ENCODE peak calls at places on chromosomes 13 and 19, in ten cellular contexts. D is transverse colon, N is adrenal gland, P is fibroblast of lung, G is mesendoderm, O is stomach, W is foreskin fibroblast, T is left ventricle myocardium inferior, I is Panc1, C is AG09309. M is an unnamed sample.

GRCh38 chr13:113612626-113613025 is 28.1 kb downstream of the TFDP1 start:
- DNase-seq in T (no peak), D (no peak), G (no peak), O (no peak), N (no peak), P (no peak), C (no peak), W (no peak), I (no peak), M (no peak)

GRCh38 chr19:54644056-54644455 is 13.8 kb downstream of the LILRB1 start:
- DNase-seq in P (no peak), G (no peak), D (peak), T (peak), O (peak), N (peak), W (no peak), C (no peak), I (no peak), M (no peak)

GRCh38 chr19:4570916-4571304 is 11.4 kb upstream of the SEMA6B start:
- DNase-seq in C (no peak), N (no peak), O (no peak), W (no peak), T (no peak), I (no peak), D (no peak), P (no peak), G (no peak), M (no peak)

GRCh38 chr13:23567792-23568480 is 2.3 kb upstream of the TNFRSF19 start:
- DNase-seq in P (no peak), T (no peak), O (no peak), I (no peak), C (no peak), N (no peak), D (no peak), W (no peak), G (peak), M (no peak)

GRCh38 chr19:18670313-18670712 is 13.2 kb upstream of the CRTC1 start:
- DNase-seq in G (no peak), W (no peak), I (no peak), D (no peak), O (no peak), C (no peak), N (no peak), P (no peak), T (no peak), M (no peak)

GRCh38 chr13:32309812-32310706 is 5.1 kb downstream of the ZAR1L start:
- DNase-seq in P (peak), C (no peak), T (no peak), D (peak), I (peak), N (no peak), G (peak), W (peak), O (no peak), M (peak)

GRCh38 chr19:19946226-19946625 is 45.5 kb downstream of the ZNF93 start:
- DNase-seq in I (no peak), P (no peak), D (no peak), T (no peak), C (no peak), N (no peak), O (no peak), W (no peak), G (no peak), M (no peak)

GRCh38 chr19:41537789-41538188 is 38.2 kb upstream of the CEACAM21 start:
- DNase-seq in W (peak), P (peak), O (no peak), N (no peak), I (no peak), G (peak), D (no peak), C (no peak), T (no peak), M (no peak)

GRCh38 chr13:50893211-50893852 is 16.3 kb upstream of the RNASEH2B start:
- DNase-seq in P (peak), W (no peak), N (no peak), I (no peak), D (no peak), O (no peak), T (no peak), G (no peak), C (no peak), M (no peak)

GRCh38 chr13:50810998-50811397 is 32.5 kb downstream of the DLEU7 start:
- DNase-seq in P (no peak), W (no peak), D (no peak), G (no peak), N (no peak), T (no peak), O (no peak), C (no peak), I (no peak), M (no peak)

GRCh38 chr13:27599845-27600553 is 20.3 kb downstream of the LNX2 start:
- DNase-seq in D (no peak), G (peak), P (peak), O (peak), N (peak), C (peak), I (no peak), W (peak), T (no peak), M (no peak)

GRCh38 chr13:109802936-109803335 is 16.6 kb upstream of the IRS2 start:
- DNase-seq in T (no peak), W (no peak), C (no peak), O (no peak), D (no peak), N (peak), G (no peak), I (no peak), P (no peak), M (no peak)

GRCh38 chr13:101452519-101453485 is at the start of gene ITGBL1:
- DNase-seq in G (no peak), P (peak), I (no peak), W (peak), T (peak), N (peak), D (no peak), O (no peak), C (no peak), M (no peak)

GRCh38 chr13:31950121-31950810 is 81.3 kb upstream of the FRY start:
- DNase-seq in N (no peak), C (no peak), D (no peak), G (no peak), I (no peak), P (no peak), O (no peak), T (no peak), W (no peak), M (no peak)

GRCh38 chr19:17772172-17772571 is 20.9 kb downstream of the FCHO1 start:
- DNase-seq in P (peak), I (no peak), G (peak), N (no peak), D (no peak), T (no peak), W (no peak), O (no peak), C (no peak), M (no peak)

GRCh38 chr13:111322001-111322915 is 1.8 kb downstream of the TEX29 start:
- DNase-seq in W (no peak), D (no peak), T (no peak), I (no peak), P (no peak), O (peak), C (no peak), N (no peak), G (no peak), M (no peak)

GRCh38 chr13:100528820-100529219 is 59.8 kb downstream of the GGACT start:
- DNase-seq in G (no peak), I (no peak), C (no peak), N (no peak), W (no peak), O (no peak), P (no peak), T (no peak), D (no peak), M (no peak)

GRCh38 chr13:26855921-26856320 is 95.3 kb upstream of the GPR12 start:
- DNase-seq in P (no peak), N (no peak), W (no peak), G (no peak), D (no peak), T (no peak), C (no peak), O (no peak), I (no peak), M (no peak)

GRCh38 chr13:49587311-49587847 is 2.0 kb upstream of the RCBTB1 start:
- DNase-seq in W (peak), P (peak), T (no peak), G (no peak), D (no peak), I (no peak), O (no peak), N (no peak), C (no peak), M (no peak)

GRCh38 chr13:109545964-109546363 is 240.4 kb downstream of the IRS2 start:
- DNase-seq in P (no peak), G (peak), D (no peak), W (no peak), T (no peak), O (no peak), N (no peak), C (no peak), I (no peak), M (no peak)

GRCh38 chr19:24166055-24166454 is 79.1 kb downstream of the ZNF254 start:
- DNase-seq in O (no peak), T (no peak), P (no peak), D (no peak), I (no peak), C (no peak), N (no peak), G (no peak), W (peak), M (no peak)

GRCh38 chr13:39734952-39735351 is 79.5 kb downstream of the COG6 start:
- DNase-seq in W (no peak), O (no peak), T (no peak), D (no peak), C (no peak), N (no peak), G (no peak), P (no peak), I (no peak), M (no peak)

GRCh38 chr13:113739527-113740285 is 19.3 kb upstream of the TMEM255B start:
- DNase-seq in T (no peak), I (no peak), P (no peak), W (no peak), G (no peak), D (no peak), O (no peak), N (no peak), C (no peak), M (no peak)

GRCh38 chr13:78187781-78188180 is 269.1 kb upstream of the EDNRB start:
- DNase-seq in G (no peak), T (no peak), W (no peak), N (no peak), P (no peak), D (no peak), C (no peak), I (no peak), O (no peak), M (no peak)

GRCh38 chr19:41321600-41322270 is 11.8 kb downstream of the CCDC97 start:
- DNase-seq in W (peak), I (no peak), G (peak), N (peak), O (no peak), C (no peak), T (no peak), P (peak), D (peak), M (no peak)

GRCh38 chr19:42140125-42140754 is 8.0 kb upstream of the POU2F2 start:
- DNase-seq in I (no peak), G (peak), C (no peak), P (peak), W (peak), D (peak), N (peak), O (peak), T (peak), M (no peak)

GRCh38 chr13:34039678-34040077 is 221.7 kb downstream of the RFC3 start:
- DNase-seq in C (no peak), P (no peak), G (no peak), I (no peak), D (no peak), T (no peak), W (no peak), O (no peak), N (no peak), M (no peak)

GRCh38 chr13:109784590-109785140 is 1.7 kb downstream of the IRS2 start:
- DNase-seq in N (peak), C (no peak), P (peak), I (no peak), W (peak), O (peak), D (peak), T (peak), G (peak), M (no peak)

GRCh38 chr13:45055198-45055901 is 65.0 kb upstream of the GTF2F2 start:
- DNase-seq in T (no peak), O (no peak), C (peak), G (no peak), N (no peak), P (peak), I (peak), W (peak), D (peak), M (peak)

GRCh38 chr19:50836543-50837195 is 3.3 kb upstream of the KLK15 start:
- DNase-seq in W (no peak), N (no peak), C (no peak), P (no peak), O (no peak), I (no peak), T (no peak), G (no peak), D (peak), M (no peak)
- H3K4me3 ChIP-seq in W (no peak), N (no peak), C (no peak), P (no peak), O (no peak), I (peak), T (peak), G (no peak), D (peak), M (no peak)

GRCh38 chr13:83879431-83880171 is 2.7 kb downstream of the SLITRK1 start:
- DNase-seq in G (no peak), I (no peak), W (no peak), T (no peak), N (no peak), D (no peak), O (no peak), P (no peak), C (no peak), M (no peak)
- H3K4me3 ChIP-seq in G (no peak), I (no peak), W (peak), T (peak), N (no peak), D (no peak), O (peak), P (no peak), C (peak), M (peak)

GRCh38 chr19:2242092-2242537 is 5.5 kb downstream of the SF3A2 start:
- DNase-seq in D (peak), I (no peak), O (no peak), G (no peak), N (no peak), T (no peak), C (no peak), W (no peak), P (no peak), M (no peak)

GRCh38 chr19:2239771-2240770 is 3.4 kb downstream of the SF3A2 start:
- DNase-seq in O (no peak), G (peak), T (no peak), W (peak), P (peak), N (peak), D (no peak), C (no peak), I (no peak), M (no peak)

GRCh38 chr19:2239173-2239572 is 2.5 kb downstream of the SF3A2 start:
- DNase-seq in O (no peak), N (no peak), G (no peak), C (no peak), I (no peak), T (no peak), P (no peak), D (no peak), W (no peak), M (no peak)

GRCh38 chr19:2242811-2243210 is 6.2 kb downstream of the SF3A2 start:
- DNase-seq in W (no peak), G (no peak), N (no peak), D (no peak), T (no peak), C (no peak), O (no peak), P (no peak), I (no peak), M (no peak)

DNA sequence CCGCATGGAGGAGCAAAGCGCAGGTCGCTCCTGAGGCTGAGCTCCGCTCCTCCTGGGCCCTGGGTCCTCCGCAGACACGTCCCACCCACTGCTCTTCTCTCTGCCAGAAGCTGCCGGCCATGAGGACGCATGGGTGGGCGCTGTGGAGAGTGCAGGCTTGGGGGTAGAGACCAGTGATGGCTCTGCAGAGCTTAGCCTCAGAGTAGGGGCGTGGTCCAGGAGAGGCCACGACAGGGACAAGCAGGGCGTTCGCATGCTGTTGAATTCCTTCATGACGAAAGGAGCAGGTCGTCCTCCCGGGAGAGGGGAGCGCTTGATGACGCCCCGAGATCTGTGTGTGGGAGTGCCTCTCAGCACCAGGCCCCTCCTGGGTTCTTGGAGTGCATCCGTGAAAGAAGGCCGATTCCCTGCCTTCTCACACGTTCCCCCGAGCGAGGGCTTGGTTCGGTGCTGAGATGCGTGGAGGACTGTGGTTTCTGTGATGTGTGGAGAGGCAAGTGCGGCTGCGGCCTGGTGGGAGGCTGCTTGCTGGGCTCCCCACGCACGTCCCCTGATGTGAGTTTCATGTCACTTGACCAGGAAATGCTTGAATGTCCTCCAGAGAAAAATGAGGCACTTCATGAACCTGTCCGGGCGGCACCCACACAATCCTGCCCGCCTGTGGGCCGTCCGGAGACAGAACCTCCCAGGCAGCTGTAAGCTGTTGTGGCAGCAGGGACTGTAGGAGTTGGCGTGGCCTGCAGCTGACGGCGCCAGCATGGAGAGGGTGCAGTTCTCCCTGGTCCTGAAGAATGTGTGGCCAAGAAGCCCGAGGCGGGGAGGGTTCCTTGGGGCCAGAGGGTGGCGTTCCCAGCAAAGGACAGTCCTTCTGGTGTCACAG is 4.5 kb downstream of the SF3A2 start:
- DNase-seq in N (no peak), O (no peak), T (no peak), I (no peak), D (no peak), G (no peak), W (no peak), P (no peak), C (no peak), M (no peak)
- H3K4me3 ChIP-seq in N (no peak), O (peak), T (peak), I (peak), D (peak), G (no peak), W (peak), P (peak), C (no peak), M (no peak)

GRCh38 chr19:6476155-6476895 is 5.3 kb downstream of the DENND1C start:
- DNase-seq in O (peak), W (peak), T (peak), D (peak), N (peak), G (peak), I (peak), P (peak), C (no peak), M (peak)
- H3K4me3 ChIP-seq in O (peak), W (no peak), T (peak), D (peak), N (no peak), G (peak), I (peak), P (no peak), C (no peak), M (peak)

DNA sequence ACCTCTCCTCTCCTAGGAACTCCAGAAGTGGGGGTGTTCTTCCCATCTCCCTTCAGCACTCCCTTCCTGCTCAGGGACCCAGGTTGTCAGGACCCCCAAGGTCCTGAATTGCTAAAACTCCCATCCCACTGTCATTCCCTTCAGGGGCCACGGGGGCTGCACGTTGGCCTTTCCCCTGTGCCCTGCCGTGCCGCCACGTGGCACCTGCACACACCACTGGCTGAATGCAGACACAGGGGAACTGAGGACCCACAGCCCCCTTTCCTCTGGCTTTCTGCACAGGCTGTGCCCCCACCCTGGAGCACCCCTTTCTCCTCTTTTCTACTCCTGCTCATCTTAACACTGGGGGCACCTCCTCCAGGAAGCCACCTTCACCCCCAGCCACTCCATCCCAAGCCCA is 9.0 kb downstream of the SHANK1 start:
- DNase-seq in O (no peak), P (no peak), G (no peak), N (no peak), I (no peak), W (no peak), T (no peak), C (no peak), D (no peak), M (no peak)
- H3K4me3 ChIP-seq in O (no peak), P (no peak), G (no peak), N (no peak), I (no peak), W (no peak), T (no peak), C (no peak), D (no peak), M (no peak)

DNA sequence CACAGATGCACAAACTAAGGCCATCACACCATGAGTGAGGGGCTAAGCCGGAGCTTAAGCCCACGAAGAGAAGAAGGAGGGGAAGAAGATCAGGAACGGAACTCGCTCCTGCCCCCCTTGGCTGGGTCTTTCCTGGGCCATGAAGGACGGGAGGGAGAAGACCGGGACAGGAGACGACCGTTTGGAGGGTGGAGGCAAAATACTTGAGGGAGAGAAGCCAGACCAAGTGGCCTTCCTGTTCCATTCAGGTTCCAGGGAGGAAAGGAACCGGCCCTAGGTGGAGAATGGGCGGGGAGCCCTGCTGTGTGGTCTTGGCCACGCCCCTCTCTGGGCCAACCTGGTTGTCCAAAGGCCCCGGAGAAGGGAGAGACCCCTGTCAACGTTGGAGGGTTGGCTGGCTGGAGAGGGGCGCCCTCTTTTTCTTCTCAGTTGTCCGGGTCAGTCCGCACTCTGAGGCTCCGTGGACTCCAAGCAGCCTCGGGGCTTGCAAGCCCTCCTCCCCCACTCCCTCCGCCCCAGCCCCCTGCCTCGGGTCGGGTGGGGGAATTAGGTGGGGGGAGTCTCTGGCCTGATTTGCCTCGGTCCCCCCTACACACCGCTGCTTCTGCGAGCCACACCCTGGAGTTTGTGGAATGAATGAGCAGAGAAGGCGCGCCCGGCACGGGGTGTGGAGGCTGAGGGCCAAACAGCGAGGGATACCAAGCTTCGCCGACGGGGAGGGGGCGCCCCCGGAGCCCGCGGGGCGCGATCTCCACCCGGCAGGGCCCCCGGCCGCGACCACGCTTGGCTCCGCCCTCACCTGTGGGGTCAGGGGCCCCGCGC is 771 bp downstream of the FBN3 start:
- DNase-seq in T (no peak), P (no peak), I (no peak), O (no peak), G (peak), N (no peak), C (no peak), D (no peak), W (no peak), M (no peak)
- H3K4me3 ChIP-seq in T (peak), P (no peak), I (peak), O (peak), G (peak), N (no peak), C (no peak), D (peak), W (no peak), M (no peak)

GRCh38 chr19:48738557-48739399 is 1.6 kb downstream of the RASIP1 start:
- DNase-seq in P (peak), T (peak), I (no peak), N (peak), G (peak), D (peak), C (no peak), W (peak), O (peak), M (no peak)
- H3K4me3 ChIP-seq in P (peak), T (peak), I (peak), N (no peak), G (peak), D (peak), C (no peak), W (peak), O (peak), M (peak)

GRCh38 chr19:28603453-28603852 is 609.5 kb downstream of the UQCRFS1 start:
- DNase-seq in D (no peak), C (no peak), W (no peak), I (no peak), N (no peak), G (no peak), P (no peak), O (no peak), T (no peak), M (no peak)
- H3K4me3 ChIP-seq in D (no peak), C (no peak), W (no peak), I (no peak), N (no peak), G (no peak), P (no peak), O (no peak), T (no peak), M (no peak)